ENCODE peak calls at places on chromosome 19, in six cellular contexts. P is AG04450, F is heart left ventricle, S is mucosa of descending colon, A is HCT116, X is brain microvascular endothelial cell. H is an unnamed sample.

GRCh38 chr19:16442386-16443276 is 29.1 kb downstream of the EPS15L1 start:
- DNase-seq in F (peak), X (no peak), S (peak), P (no peak), A (no peak), H (no peak)

GRCh38 chr19:36054733-36055686 is at the start of gene WDR62:
- DNase-seq in S (peak), X (peak), P (peak), A (peak), F (peak), H (no peak)

GRCh38 chr19:38155453-38155852 is 68.6 kb downstream of the DPF1 start:
- DNase-seq in P (no peak), S (no peak), F (no peak), X (peak), A (no peak), H (no peak)

GRCh38 chr19:3547301-3547731 is 8.3 kb downstream of the TEKTIP1 start:
- DNase-seq in A (no peak), X (no peak), S (no peak), P (no peak), F (no peak), H (no peak)

GRCh38 chr19:18776288-18776594 is 14.9 kb downstream of the COMP start:
- DNase-seq in A (no peak), X (peak), F (no peak), P (no peak), S (no peak), H (no peak)

GRCh38 chr19:1105217-1105872 is 1.6 kb downstream of the GPX4 start:
- DNase-seq in S (no peak), A (no peak), F (no peak), X (no peak), P (no peak), H (no peak)

GRCh38 chr19:36331353-36332228 is 47.4 kb downstream of the ZFP14 start:
- DNase-seq in X (peak), F (peak), A (no peak), P (peak), S (peak), H (peak)

GRCh38 chr19:19203012-19203856 is at the start of gene NR2C2AP:
- DNase-seq in A (peak), S (peak), X (peak), F (peak), P (peak), H (peak)

GRCh38 chr19:7506385-7507328 is 9.2 kb upstream of the ZNF358 start:
- DNase-seq in F (peak), P (no peak), X (peak), S (peak), A (peak), H (no peak)

GRCh38 chr19:33810821-33811220 is 14.2 kb downstream of the KCTD15 start:
- DNase-seq in P (no peak), F (no peak), S (no peak), X (no peak), A (no peak), H (no peak)

GRCh38 chr19:1055886-1056620 is 10.9 kb upstream of the ARHGAP45 start:
- DNase-seq in A (no peak), X (no peak), F (no peak), P (no peak), S (no peak), H (no peak)

GRCh38 chr19:39261704-39262103 is 6.5 kb upstream of the IFNL2 start:
- DNase-seq in P (no peak), S (no peak), A (no peak), F (no peak), X (no peak), H (no peak)

GRCh38 chr19:294341-294818 is 3.2 kb upstream of the PLPP2 start:
- DNase-seq in A (no peak), S (peak), P (no peak), X (no peak), F (no peak), H (no peak)

GRCh38 chr19:54211214-54211613 is 10.6 kb downstream of the RPS9 start:
- DNase-seq in S (no peak), A (no peak), X (no peak), P (no peak), F (no peak), H (no peak)
- H3K4me3 ChIP-seq in S (no peak), A (no peak), X (no peak), P (no peak), F (no peak), H (no peak)

DNA sequence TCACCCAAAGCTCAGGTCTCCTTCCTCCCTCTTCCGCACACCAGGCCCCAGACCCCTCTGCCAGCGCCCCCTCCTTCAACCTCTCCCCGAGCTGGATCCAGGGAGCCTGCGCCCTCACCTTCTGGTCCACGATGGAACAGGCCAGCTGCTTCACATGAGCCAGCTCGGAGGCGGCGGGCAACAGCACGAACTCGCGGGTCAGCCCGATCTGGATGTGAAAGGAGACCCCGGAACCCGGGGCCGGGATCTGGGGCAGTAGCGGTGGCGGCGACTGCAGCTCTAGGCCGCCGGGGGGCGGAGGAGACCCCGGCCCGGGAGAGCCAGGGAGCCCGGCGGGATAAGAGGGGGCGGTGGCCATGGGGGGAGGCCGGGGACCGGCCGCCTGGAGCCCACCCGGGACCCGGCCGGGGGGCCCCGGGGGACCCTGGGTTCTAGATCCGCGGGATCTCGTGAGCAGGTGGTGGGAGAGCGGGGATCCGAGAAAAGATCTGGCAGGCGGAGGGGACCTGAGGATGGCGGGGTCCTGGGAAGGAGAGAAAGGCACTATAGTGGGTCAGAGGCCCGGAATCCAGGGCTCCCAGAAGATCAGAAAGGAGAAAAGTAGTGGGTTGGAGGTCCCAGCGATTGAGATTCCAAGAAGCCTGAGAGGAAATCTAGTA is 772 bp downstream of the PRKD2 start:
- DNase-seq in X (no peak), S (peak), P (no peak), F (no peak), A (no peak), H (no peak)
- TF ChIP-seq CTCF in X (peak), S (no peak), P (no peak), F (no peak), A (no peak), H (no peak)

GRCh38 chr19:10835754-10836477 is at the start of gene TMED1:
- DNase-seq in F (peak), A (peak), X (peak), S (peak), P (peak), H (peak)
- H3K4me3 ChIP-seq in F (peak), A (peak), X (peak), S (peak), P (peak), H (peak)

GRCh38 chr19:49890349-49891311 is 6.1 kb downstream of the IL4I1 start:
- DNase-seq in X (no peak), F (no peak), P (no peak), A (no peak), S (peak), H (no peak)
- TF ChIP-seq CTCF in X (no peak), F (no peak), P (no peak), A (no peak), S (no peak), H (no peak)

GRCh38 chr19:20422216-20422615 is 143.4 kb downstream of the ZNF737 start:
- DNase-seq in P (no peak), A (no peak), F (no peak), X (no peak), S (no peak), H (no peak)
- H3K4me3 ChIP-seq in P (no peak), A (no peak), F (peak), X (no peak), S (no peak), H (no peak)

DNA sequence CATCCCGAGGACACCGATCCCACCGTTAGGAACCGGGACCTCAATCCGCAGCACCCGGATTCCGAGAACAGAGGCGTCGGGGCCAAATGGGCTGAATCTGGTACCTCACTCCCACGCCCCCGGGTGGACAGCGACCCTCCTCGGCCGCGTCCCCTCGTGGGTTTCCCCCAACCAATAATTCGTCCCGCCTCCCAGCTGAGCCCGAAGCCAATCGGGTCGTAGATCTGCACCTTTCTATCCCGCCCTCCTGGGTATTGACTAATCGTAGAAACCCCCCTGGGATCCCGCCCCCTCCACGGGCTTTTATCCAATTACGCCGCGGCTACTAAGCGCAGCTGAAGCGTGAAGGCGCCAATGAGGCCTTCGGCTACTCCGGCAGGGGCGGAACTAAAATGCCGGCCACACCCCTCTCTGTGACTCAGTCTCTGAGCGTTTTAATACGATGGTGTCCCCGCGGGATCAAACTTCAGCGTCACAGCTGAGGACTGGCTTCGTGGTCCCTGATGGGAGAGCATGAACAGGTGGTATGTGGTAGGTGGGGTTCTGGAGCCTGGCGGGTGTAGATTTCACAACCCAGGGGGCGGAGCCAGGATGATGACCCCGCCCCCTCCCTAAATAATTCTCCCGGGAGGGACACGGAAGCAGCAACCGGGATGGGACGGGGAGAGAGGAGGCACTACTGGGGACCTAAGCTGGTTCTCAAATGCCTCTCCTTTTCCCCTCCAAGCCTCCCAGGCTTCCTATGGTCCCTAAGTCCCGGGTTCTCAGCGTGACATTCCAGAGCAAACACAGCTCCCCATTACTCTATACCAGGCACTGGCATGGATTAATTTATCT is at the start of the genes CCDC159 and TMEM205:
- DNase-seq in P (peak), S (peak), X (peak), F (peak), A (peak), H (peak)
- TF ChIP-seq CTCF in P (peak), S (peak), X (no peak), F (peak), A (no peak), H (no peak)

GRCh38 chr19:13951799-13952153 is 533 bp upstream of the DCAF15 start:
- DNase-seq in P (no peak), A (no peak), F (no peak), X (no peak), S (no peak), H (no peak)
- H3K4me3 ChIP-seq in P (peak), A (peak), F (peak), X (peak), S (peak), H (peak)

H was measured in HFF-Myc.